ENCODE peak calls at places on chromosomes 16 and 17, in eight cellular contexts. One of them, this sample, is unnamed.

GRCh38 chr17:76527430-76528111 is 9.9 kb downstream of the CYGB start:
- DNase-seq in AG04450: no peak
- DNase-seq in AG09319: no peak
- DNase-seq in foreskin fibroblast: peak
- DNase-seq in fibroblast of lung: peak
- DNase-seq in choroid plexus epithelial cell: peak
- DNase-seq in endothelial cell: no peak
- DNase-seq in transverse colon: peak
- DNase-seq in this sample: peak

GRCh38 chr17:43576563-43577229 is 30.6 kb upstream of the ETV4 start:
- DNase-seq in AG09319: no peak
- DNase-seq in transverse colon: peak
- DNase-seq in choroid plexus epithelial cell: peak
- DNase-seq in fibroblast of lung: peak
- DNase-seq in AG04450: peak
- DNase-seq in foreskin fibroblast: peak
- DNase-seq in endothelial cell: peak
- DNase-seq in this sample: peak

GRCh38 chr16:55426865-55427484 is 52.0 kb upstream of the MMP2 start:
- DNase-seq in AG09319: no peak
- DNase-seq in choroid plexus epithelial cell: peak
- DNase-seq in fibroblast of lung: no peak
- DNase-seq in transverse colon: no peak
- DNase-seq in AG04450: no peak
- DNase-seq in endothelial cell: no peak
- DNase-seq in foreskin fibroblast: no peak
- DNase-seq in this sample: no peak

GRCh38 chr16:74449470-74449869 is 28.2 kb upstream of the CLEC18B start:
- DNase-seq in AG04450: no peak
- DNase-seq in transverse colon: peak
- DNase-seq in endothelial cell: no peak
- DNase-seq in AG09319: no peak
- DNase-seq in foreskin fibroblast: peak
- DNase-seq in fibroblast of lung: no peak
- DNase-seq in choroid plexus epithelial cell: peak
- DNase-seq in this sample: no peak

GRCh38 chr17:82974136-82974952 is 105.1 kb upstream of the METRNL start:
- DNase-seq in foreskin fibroblast: peak
- DNase-seq in fibroblast of lung: no peak
- DNase-seq in choroid plexus epithelial cell: peak
- DNase-seq in AG04450: no peak
- DNase-seq in endothelial cell: no peak
- DNase-seq in AG09319: no peak
- DNase-seq in transverse colon: no peak
- DNase-seq in this sample: peak

GRCh38 chr17:38926290-38927070 is 1.1 kb downstream of the LASP1NB start:
- DNase-seq in foreskin fibroblast: no peak
- DNase-seq in AG04450: no peak
- DNase-seq in fibroblast of lung: no peak
- DNase-seq in endothelial cell: no peak
- DNase-seq in choroid plexus epithelial cell: no peak
- DNase-seq in transverse colon: no peak
- DNase-seq in AG09319: no peak
- DNase-seq in this sample: no peak

GRCh38 chr16:30430428-30430970 is 669 bp upstream of the DCTPP1 start:
- DNase-seq in choroid plexus epithelial cell: no peak
- DNase-seq in AG09319: no peak
- DNase-seq in transverse colon: no peak
- DNase-seq in fibroblast of lung: no peak
- DNase-seq in endothelial cell: no peak
- DNase-seq in AG04450: no peak
- DNase-seq in foreskin fibroblast: no peak
- DNase-seq in this sample: peak

GRCh38 chr16:56950455-56950854 is 11.3 kb upstream of the CETP start:
- DNase-seq in transverse colon: no peak
- DNase-seq in endothelial cell: no peak
- DNase-seq in foreskin fibroblast: no peak
- DNase-seq in AG09319: no peak
- DNase-seq in fibroblast of lung: no peak
- DNase-seq in choroid plexus epithelial cell: no peak
- DNase-seq in AG04450: no peak
- DNase-seq in this sample: no peak

GRCh38 chr16:48146710-48147109 is 9.1 kb downstream of the ABCC12 start:
- DNase-seq in foreskin fibroblast: no peak
- DNase-seq in AG04450: no peak
- DNase-seq in transverse colon: no peak
- DNase-seq in fibroblast of lung: no peak
- DNase-seq in AG09319: no peak
- DNase-seq in endothelial cell: no peak
- DNase-seq in choroid plexus epithelial cell: no peak
- DNase-seq in this sample: no peak

GRCh38 chr16:1743376-1744337 is 27.7 kb downstream of the NME3 start:
- DNase-seq in endothelial cell: no peak
- DNase-seq in transverse colon: no peak
- DNase-seq in fibroblast of lung: no peak
- DNase-seq in foreskin fibroblast: no peak
- DNase-seq in AG04450: no peak
- DNase-seq in choroid plexus epithelial cell: no peak
- DNase-seq in AG09319: no peak
- DNase-seq in this sample: no peak

GRCh38 chr17:882827-883585 is 96.6 kb downstream of the NXN start:
- DNase-seq in choroid plexus epithelial cell: peak
- DNase-seq in transverse colon: peak
- DNase-seq in fibroblast of lung: peak
- DNase-seq in AG04450: no peak
- DNase-seq in foreskin fibroblast: peak
- DNase-seq in AG09319: no peak
- DNase-seq in endothelial cell: no peak
- DNase-seq in this sample: peak

GRCh38 chr17:13735444-13735843 is 133.7 kb upstream of the HS3ST3A1 start:
- DNase-seq in endothelial cell: no peak
- DNase-seq in AG09319: no peak
- DNase-seq in foreskin fibroblast: peak
- DNase-seq in fibroblast of lung: no peak
- DNase-seq in transverse colon: no peak
- DNase-seq in AG04450: no peak
- DNase-seq in choroid plexus epithelial cell: no peak
- DNase-seq in this sample: no peak

GRCh38 chr16:46607529-46607928 is 13.7 kb downstream of the SHCBP1 start:
- DNase-seq in AG04450: peak
- DNase-seq in fibroblast of lung: peak
- DNase-seq in foreskin fibroblast: peak
- DNase-seq in endothelial cell: no peak
- DNase-seq in choroid plexus epithelial cell: peak
- DNase-seq in transverse colon: no peak
- DNase-seq in AG09319: peak
- DNase-seq in this sample: no peak

GRCh38 chr16:11439790-11440656 is 94.8 kb downstream of the RMI2 start:
- DNase-seq in choroid plexus epithelial cell: no peak
- DNase-seq in AG09319: no peak
- DNase-seq in fibroblast of lung: no peak
- DNase-seq in endothelial cell: no peak
- DNase-seq in foreskin fibroblast: no peak
- DNase-seq in AG04450: no peak
- DNase-seq in transverse colon: no peak
- DNase-seq in this sample: no peak

GRCh38 chr17:42178817-42179216 is 2.1 kb downstream of the KCNH4 start:
- DNase-seq in endothelial cell: no peak
- DNase-seq in fibroblast of lung: no peak
- DNase-seq in AG04450: no peak
- DNase-seq in choroid plexus epithelial cell: no peak
- DNase-seq in transverse colon: no peak
- DNase-seq in foreskin fibroblast: no peak
- DNase-seq in AG09319: no peak
- DNase-seq in this sample: no peak

GRCh38 chr16:78916928-78917545 is 683.5 kb downstream of the MAF start:
- DNase-seq in foreskin fibroblast: no peak
- DNase-seq in choroid plexus epithelial cell: no peak
- DNase-seq in fibroblast of lung: no peak
- DNase-seq in AG09319: no peak
- DNase-seq in transverse colon: no peak
- DNase-seq in AG04450: no peak
- DNase-seq in endothelial cell: no peak
- DNase-seq in this sample: no peak

GRCh38 chr17:61467416-61468262 is 15.4 kb downstream of the TBX4 start:
- DNase-seq in AG04450: no peak
- DNase-seq in AG09319: no peak
- DNase-seq in transverse colon: peak
- DNase-seq in fibroblast of lung: peak
- DNase-seq in endothelial cell: peak
- DNase-seq in foreskin fibroblast: peak
- DNase-seq in choroid plexus epithelial cell: peak
- DNase-seq in this sample: peak

GRCh38 chr17:42667088-42667951 is 8.2 kb downstream of the TUBG2 start:
- DNase-seq in endothelial cell: no peak
- DNase-seq in foreskin fibroblast: peak
- DNase-seq in fibroblast of lung: peak
- DNase-seq in transverse colon: peak
- DNase-seq in AG04450: no peak
- DNase-seq in choroid plexus epithelial cell: peak
- DNase-seq in AG09319: no peak
- DNase-seq in this sample: no peak

DNA sequence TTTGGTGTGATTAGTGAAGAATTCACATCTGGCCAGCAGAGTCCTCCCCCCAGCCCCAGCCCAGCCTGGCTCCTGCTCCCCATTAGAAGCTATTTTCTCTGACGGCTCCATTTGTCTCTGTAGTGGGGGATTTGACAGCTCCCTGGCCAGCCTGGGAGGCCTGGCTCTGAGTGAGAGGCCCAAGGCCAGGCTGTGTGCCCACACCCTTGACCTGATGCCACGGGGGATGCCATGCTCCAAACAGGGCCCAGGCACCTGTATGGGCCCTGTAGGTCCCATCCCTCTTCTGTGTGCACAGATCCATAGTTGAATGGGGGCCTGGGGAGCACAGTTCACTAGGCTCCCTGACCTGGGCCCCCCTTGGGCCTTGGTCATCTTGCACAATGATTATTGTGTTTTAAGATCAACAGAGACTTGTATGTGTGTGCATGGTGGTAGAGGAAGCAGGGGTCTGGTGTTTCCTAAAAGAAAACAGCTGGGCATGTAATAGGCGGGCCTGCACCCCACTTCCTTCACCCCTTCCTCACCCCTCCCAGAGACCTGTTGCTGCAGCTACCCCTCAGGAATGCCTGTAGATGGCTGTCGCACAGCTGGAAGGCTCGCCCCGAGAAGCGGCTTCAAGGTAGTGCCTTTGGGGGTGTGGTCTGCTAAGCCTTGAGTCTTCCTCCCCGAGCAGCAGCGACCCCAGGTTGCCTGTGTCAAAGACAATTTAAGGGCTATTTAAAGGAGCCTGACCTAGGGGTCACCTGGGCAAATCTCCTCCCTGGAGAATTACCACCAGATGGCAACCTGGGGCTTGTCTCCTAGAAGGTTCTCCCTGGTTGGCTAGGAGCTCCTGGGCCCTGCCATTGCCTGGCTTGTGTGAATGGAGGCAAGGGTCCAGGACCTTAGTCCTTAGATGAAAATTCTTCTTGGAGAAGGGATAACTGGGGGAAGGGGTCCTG is 51.0 kb upstream of the TAC4 start:
- DNase-seq in foreskin fibroblast: no peak
- DNase-seq in choroid plexus epithelial cell: peak
- DNase-seq in transverse colon: no peak
- DNase-seq in AG04450: no peak
- DNase-seq in AG09319: no peak
- DNase-seq in endothelial cell: no peak
- DNase-seq in fibroblast of lung: no peak
- DNase-seq in this sample: peak
- TF ChIP-seq CTCF in foreskin fibroblast: peak
- TF ChIP-seq CTCF in choroid plexus epithelial cell: peak
- TF ChIP-seq CTCF in transverse colon: no peak
- TF ChIP-seq CTCF in AG04450: peak
- TF ChIP-seq CTCF in AG09319: no peak
- TF ChIP-seq CTCF in endothelial cell: no peak
- TF ChIP-seq CTCF in fibroblast of lung: no peak
- TF ChIP-seq CTCF in this sample: peak

GRCh38 chr17:68785565-68786486 is 169.4 kb downstream of the ABCA8 start:
- DNase-seq in fibroblast of lung: no peak
- DNase-seq in AG09319: no peak
- DNase-seq in transverse colon: no peak
- DNase-seq in foreskin fibroblast: no peak
- DNase-seq in endothelial cell: no peak
- DNase-seq in AG04450: no peak
- DNase-seq in choroid plexus epithelial cell: no peak
- DNase-seq in this sample: no peak
- TF ChIP-seq CTCF in fibroblast of lung: no peak
- TF ChIP-seq CTCF in AG09319: no peak
- TF ChIP-seq CTCF in transverse colon: no peak
- TF ChIP-seq CTCF in foreskin fibroblast: no peak
- TF ChIP-seq CTCF in endothelial cell: no peak
- TF ChIP-seq CTCF in AG04450: no peak
- TF ChIP-seq CTCF in choroid plexus epithelial cell: no peak
- TF ChIP-seq CTCF in this sample: no peak

GRCh38 chr16:84617068-84617630 is 729 bp downstream of the COTL1 start:
- DNase-seq in foreskin fibroblast: peak
- DNase-seq in endothelial cell: no peak
- DNase-seq in choroid plexus epithelial cell: peak
- DNase-seq in transverse colon: peak
- DNase-seq in fibroblast of lung: no peak
- DNase-seq in AG09319: no peak
- DNase-seq in AG04450: no peak
- DNase-seq in this sample: peak

GRCh38 chr16:84619103-84619460 is 1.2 kb upstream of the COTL1 start:
- DNase-seq in AG04450: no peak
- DNase-seq in AG09319: no peak
- DNase-seq in endothelial cell: no peak
- DNase-seq in choroid plexus epithelial cell: no peak
- DNase-seq in transverse colon: no peak
- DNase-seq in fibroblast of lung: no peak
- DNase-seq in foreskin fibroblast: no peak
- DNase-seq in this sample: no peak

GRCh38 chr16:84616515-84616914 is 1.4 kb downstream of the COTL1 start:
- DNase-seq in endothelial cell: no peak
- DNase-seq in choroid plexus epithelial cell: peak
- DNase-seq in transverse colon: peak
- DNase-seq in AG04450: no peak
- DNase-seq in foreskin fibroblast: peak
- DNase-seq in fibroblast of lung: peak
- DNase-seq in AG09319: no peak
- DNase-seq in this sample: no peak

GRCh38 chr16:84617631-84618427 is at the start of gene COTL1:
- DNase-seq in AG09319: peak
- DNase-seq in foreskin fibroblast: peak
- DNase-seq in fibroblast of lung: peak
- DNase-seq in choroid plexus epithelial cell: peak
- DNase-seq in AG04450: peak
- DNase-seq in transverse colon: peak
- DNase-seq in endothelial cell: peak
- DNase-seq in this sample: peak

GRCh38 chr16:84618428-84619102 is 687 bp upstream of the COTL1 start:
- DNase-seq in AG04450: peak
- DNase-seq in AG09319: peak
- DNase-seq in foreskin fibroblast: peak
- DNase-seq in endothelial cell: no peak
- DNase-seq in transverse colon: no peak
- DNase-seq in choroid plexus epithelial cell: peak
- DNase-seq in fibroblast of lung: peak
- DNase-seq in this sample: no peak
- TF ChIP-seq CTCF in AG04450: peak
- TF ChIP-seq CTCF in AG09319: no peak
- TF ChIP-seq CTCF in foreskin fibroblast: no peak
- TF ChIP-seq CTCF in endothelial cell: no peak
- TF ChIP-seq CTCF in transverse colon: no peak
- TF ChIP-seq CTCF in choroid plexus epithelial cell: no peak
- TF ChIP-seq CTCF in fibroblast of lung: no peak
- TF ChIP-seq CTCF in this sample: no peak

GRCh38 chr17:72419866-72420774 is 299.3 kb downstream of the SOX9 start:
- DNase-seq in foreskin fibroblast: no peak
- DNase-seq in endothelial cell: no peak
- DNase-seq in AG04450: no peak
- DNase-seq in transverse colon: peak
- DNase-seq in fibroblast of lung: no peak
- DNase-seq in AG09319: no peak
- DNase-seq in choroid plexus epithelial cell: no peak
- DNase-seq in this sample: no peak
- TF ChIP-seq CTCF in foreskin fibroblast: no peak
- TF ChIP-seq CTCF in endothelial cell: no peak
- TF ChIP-seq CTCF in AG04450: no peak
- TF ChIP-seq CTCF in transverse colon: no peak
- TF ChIP-seq CTCF in fibroblast of lung: no peak
- TF ChIP-seq CTCF in AG09319: no peak
- TF ChIP-seq CTCF in choroid plexus epithelial cell: no peak
- TF ChIP-seq CTCF in this sample: no peak

This sample was measured in nephron progenitor cell.